ENCODE peak calls at places on chromosomes 4 and X, in ten cellular contexts. H is iris pigment epithelial cell; N is keratinocyte; J is activated CD8-positive, alpha-beta memory T cell treated with anti-CD3 and anti-CD28 coated beads, Interleukin-2, amount 10 ng/mL, durations not matched to agents 7 days and 5 days; D is NCI-H1694 treated with DMSO at 0.1 percent for 48 hours; I is uterus; Q is NCI-H1417; G is ACHN; U is endothelial cell; S is coronary artery. M is an unnamed sample.

GRCh38 chr4:168942985-168943384 is 67.1 kb downstream of the CBR4 start:
- DNase-seq in G (peak; percentile 17), J (no peak), H (no peak), N (no peak), Q (peak; percentile 3), I (no peak), D (no peak), S (no peak), U (no peak), M (no peak)

GRCh38 chr4:42359686-42360085 is 37.6 kb upstream of the SHISA3 start:
- DNase-seq in D (no peak), I (no peak), Q (no peak), S (no peak), J (no peak), N (no peak), U (no peak), H (no peak), G (peak; percentile 8), M (no peak)

GRCh38 chr4:187992971-187993370 is 2.6 kb upstream of the ZFP42 start:
- DNase-seq in N (no peak), G (no peak), U (no peak), Q (no peak), S (no peak), J (no peak), D (no peak), I (no peak), H (no peak), M (no peak)

GRCh38 chrX:55008571-55009358 is 8.6 kb downstream of the APEX2 start:
- DNase-seq in G (no peak), D (no peak), H (peak; percentile 10), U (no peak), Q (no peak), S (no peak), I (no peak), J (peak; percentile 40), N (no peak), M (no peak)

GRCh38 chrX:73577368-73577767 is 14.4 kb downstream of the CHIC1 start:
- DNase-seq in G (peak; percentile 65), U (no peak), Q (peak; percentile 53), N (no peak), J (no peak), I (no peak), H (peak; percentile 80), D (no peak), S (no peak), M (no peak)

GRCh38 chrX:38862100-38862499 is 60.8 kb downstream of the MID1IP1 start:
- DNase-seq in N (no peak), I (no peak), U (no peak), Q (no peak), S (no peak), H (no peak), D (no peak), J (no peak), G (no peak), M (no peak)

GRCh38 chrX:9354918-9355317 is 109.9 kb upstream of the TBL1X start:
- DNase-seq in G (no peak), U (no peak), H (no peak), N (no peak), D (no peak), J (no peak), I (no peak), Q (no peak), S (no peak), M (no peak)

GRCh38 chr4:156635046-156635445 is 336.6 kb downstream of the PDGFC start:
- DNase-seq in Q (no peak), H (no peak), D (no peak), J (no peak), S (no peak), I (no peak), U (no peak), N (no peak), G (no peak), M (no peak)

GRCh38 chrX:150478496-150479492 is 89.6 kb upstream of the MTM1 start:
- DNase-seq in N (no peak), I (no peak), H (no peak), Q (no peak), D (no peak), G (no peak), S (no peak), J (peak; percentile 68), U (no peak), M (no peak)

GRCh38 chrX:43557792-43558191 is 98.3 kb upstream of the MAOA start:
- DNase-seq in G (peak; percentile 36), S (no peak), N (no peak), D (peak; percentile 38), U (peak; percentile 43), H (peak; percentile 71), J (peak; percentile 68), Q (peak; percentile 43), I (peak; percentile 27), M (peak; percentile 39)

GRCh38 chrX:16903274-16904019 is 33.3 kb upstream of the RBBP7 start:
- DNase-seq in S (no peak), D (no peak), U (no peak), Q (no peak), G (no peak), N (no peak), H (no peak), I (no peak), J (no peak), M (no peak)

GRCh38 chr4:173288296-173288695 is 45.9 kb downstream of the HMGB2 start:
- DNase-seq in I (peak; percentile 29), H (peak; percentile 61), D (peak; percentile 23), J (peak; percentile 77), N (no peak), S (no peak), Q (peak; percentile 9), G (peak; percentile 25), U (peak; percentile 63), M (peak; percentile 24)

GRCh38 chr4:100108869-100109268 is 81.4 kb downstream of the DDIT4L start:
- DNase-seq in N (no peak), Q (no peak), J (no peak), I (no peak), S (no peak), G (no peak), H (no peak), D (no peak), U (no peak), M (peak; percentile 5)

GRCh38 chr4:20422398-20422797 is 170.7 kb downstream of the SLIT2 start:
- DNase-seq in S (no peak), J (peak; percentile 58), N (peak; percentile 28), U (peak; percentile 69), H (peak; percentile 63), Q (peak; percentile 43), I (peak; percentile 21), D (peak; percentile 19), G (peak; percentile 49), M (peak; percentile 46)

GRCh38 chr4:128707864-128708263 is 101.6 kb upstream of the JADE1 start:
- DNase-seq in D (no peak), Q (no peak), U (no peak), S (no peak), H (peak; percentile 44), I (no peak), G (no peak), J (no peak), N (no peak), M (no peak)

GRCh38 chrX:65932173-65933084 is 107.5 kb downstream of the VSIG4 start:
- DNase-seq in J (peak; percentile 47), S (no peak), G (no peak), D (no peak), I (no peak), N (peak; percentile 48), U (no peak), H (no peak), Q (no peak), M (peak; percentile 9)

GRCh38 chr4:98627883-98628282 is 30.5 kb downstream of the TSPAN5 start:
- DNase-seq in Q (no peak), J (no peak), D (no peak), S (no peak), G (no peak), U (no peak), I (no peak), N (no peak), H (peak; percentile 77), M (no peak)

GRCh38 chr4:100022792-100023222 is 72.7 kb upstream of the H2AZ1 start:
- DNase-seq in N (no peak), I (no peak), G (no peak), D (no peak), Q (peak; percentile 57), U (no peak), S (no peak), J (no peak), H (no peak), M (peak; percentile 59)

GRCh38 chr4:47054130-47054529 is 22.8 kb downstream of the GABRB1 start:
- DNase-seq in I (no peak), H (no peak), S (no peak), N (no peak), U (no peak), J (no peak), D (no peak), G (no peak), Q (no peak), M (no peak)

GRCh38 chr4:38670939-38671593 is 7.1 kb downstream of the KLF3 start:
- DNase-seq in S (no peak), I (no peak), D (no peak), Q (no peak), H (no peak), N (no peak), J (no peak), U (no peak), G (no peak), M (no peak)

GRCh38 chrX:1534321-1535168 is 2.4 kb downstream of the P2RY8 start:
- DNase-seq in S (no peak), D (no peak), I (no peak), N (no peak), G (no peak), H (no peak), J (peak; percentile 78), U (no peak), Q (no peak), M (no peak)

GRCh38 chrX:115521717-115522116 is 39.3 kb upstream of the PLS3 start:
- DNase-seq in S (no peak), Q (no peak), G (no peak), H (peak; percentile 23), U (no peak), N (no peak), I (no peak), J (no peak), D (no peak), M (no peak)

GRCh38 chr4:138659640-138660325 is 355.8 kb upstream of the NOCT start:
- DNase-seq in J (no peak), H (no peak), Q (peak; percentile 12), N (no peak), I (no peak), D (no peak), U (no peak), S (no peak), G (no peak), M (no peak)

GRCh38 chr4:48178931-48179330 is 44.9 kb upstream of the TXK start:
- DNase-seq in G (no peak), I (no peak), S (no peak), U (no peak), D (no peak), H (no peak), Q (no peak), N (no peak), J (no peak), M (no peak)

GRCh38 chr4:54277691-54278090 is 48.6 kb downstream of the PDGFRA start:
- DNase-seq in U (no peak), Q (no peak), I (no peak), D (no peak), G (no peak), J (no peak), N (no peak), S (no peak), H (peak; percentile 93), M (no peak)

GRCh38 chrX:10140264-10140663 is 16.5 kb upstream of the CLCN4 start:
- DNase-seq in D (no peak), J (no peak), N (no peak), H (no peak), Q (no peak), G (no peak), U (no peak), S (no peak), I (no peak), M (no peak)

GRCh38 chr4:173536808-173537429 is 6.9 kb upstream of the HAND2 start:
- DNase-seq in J (no peak), U (peak; percentile 52), Q (no peak), D (no peak), H (no peak), G (peak; percentile 3), N (no peak), S (no peak), I (peak; percentile 39), M (peak; percentile 72)

GRCh38 chr4:48223633-48224295 is 45.9 kb downstream of the TEC start:
- DNase-seq in J (no peak), U (no peak), I (no peak), Q (no peak), D (no peak), S (no peak), G (peak; percentile 51), H (peak; percentile 10), N (peak; percentile 21), M (no peak)

M was measured in SK-N-SH.